ENCODE peak calls at places on chromosomes 11 and 22, in eight cellular contexts. A, N, W, J, S, Z, Q and L are unnamed samples.

GRCh38 chr22:35491908-35492380 is 48.7 kb upstream of the RASD2 start:
- DNase-seq in W (no peak), J (no peak), Z (no peak), Q (no peak), A (no peak), S (no peak), N (no peak), L (no peak)

GRCh38 chr22:27686534-27686933 is 115.0 kb downstream of the MN1 start:
- DNase-seq in S (peak; percentile 97), N (peak; percentile 85), A (no peak), W (no peak), J (peak; percentile 93), Q (peak; percentile 53), Z (no peak), L (peak; percentile 92)

GRCh38 chr11:131907371-131907770 is 537.0 kb downstream of the NTM start:
- DNase-seq in W (no peak), Z (no peak), Q (no peak), A (no peak), J (no peak), N (no peak), S (no peak), L (no peak)

GRCh38 chr22:19756288-19757128 is 4.1 kb upstream of the TBX1 start:
- DNase-seq in Z (no peak), A (peak; percentile 63), J (no peak), Q (peak; percentile 76), N (no peak), W (no peak), S (peak; percentile 20), L (no peak)

GRCh38 chr11:32090774-32091370 is at the start of gene RCN1:
- DNase-seq in A (no peak), Q (peak; percentile 67), Z (peak; percentile 52), N (peak; percentile 86), J (peak; percentile 88), S (peak; percentile 91), W (peak; percentile 19), L (peak; percentile 95)

GRCh38 chr11:62919476-62919875 is 1.7 kb downstream of the CHRM1 start:
- DNase-seq in S (no peak), J (peak; percentile 68), W (no peak), Z (no peak), A (no peak), Q (no peak), N (no peak), L (no peak)

GRCh38 chr11:44158384-44158783 is 62.9 kb downstream of the EXT2 start:
- DNase-seq in N (no peak), Q (no peak), A (no peak), S (no peak), Z (no peak), J (no peak), W (no peak), L (no peak)

GRCh38 chr11:45468265-45468856 is 182.2 kb upstream of the SYT13 start:
- DNase-seq in W (no peak), Z (no peak), N (peak; percentile 4), Q (no peak), S (peak; percentile 68), J (no peak), A (no peak), L (peak; percentile 92)

GRCh38 chr11:90701040-90701439 is 478.2 kb upstream of the CHORDC1 start:
- DNase-seq in S (no peak), Z (no peak), A (no peak), W (no peak), J (no peak), N (no peak), Q (no peak), L (no peak)

GRCh38 chr22:23564276-23564675 is 15.8 kb downstream of the IGLL1 start:
- DNase-seq in J (peak; percentile 38), W (no peak), N (no peak), S (no peak), Z (no peak), Q (no peak), A (no peak), L (no peak)

GRCh38 chr22:42347281-42347824 is 76.9 kb upstream of the TCF20 start:
- DNase-seq in Z (no peak), A (peak; percentile 23), W (no peak), J (no peak), S (no peak), Q (no peak), N (no peak), L (no peak)

GRCh38 chr22:39808087-39808486 is 85.5 kb downstream of the ENTHD1 start:
- DNase-seq in S (no peak), A (peak; percentile 11), Q (no peak), N (peak; percentile 6), W (no peak), Z (peak; percentile 9), J (no peak), L (peak; percentile 44)

GRCh38 chr22:18925368-18926064 is 10.6 kb downstream of the PRODH start:
- DNase-seq in Z (no peak), N (no peak), W (no peak), S (no peak), J (no peak), Q (no peak), A (no peak), L (no peak)

GRCh38 chr22:24827305-24827704 is 21.3 kb downstream of the SGSM1 start:
- DNase-seq in Q (peak; percentile 77), W (no peak), Z (no peak), J (no peak), A (no peak), N (no peak), S (no peak), L (no peak)

GRCh38 chr11:13152264-13152663 is 125.3 kb upstream of the BMAL1 start:
- DNase-seq in N (no peak), Q (no peak), Z (no peak), J (no peak), A (no peak), W (no peak), S (no peak), L (no peak)

GRCh38 chr11:33040862-33041453 is 1.6 kb downstream of the TCP11L1 start:
- DNase-seq in Z (no peak), N (no peak), S (no peak), J (no peak), Q (no peak), A (no peak), W (no peak), L (no peak)

GRCh38 chr22:22085702-22086500 is 103.3 kb upstream of the TOP3B start:
- DNase-seq in A (no peak), Z (no peak), J (no peak), W (no peak), S (peak; percentile 36), N (peak; percentile 72), Q (no peak), L (no peak)

DNA sequence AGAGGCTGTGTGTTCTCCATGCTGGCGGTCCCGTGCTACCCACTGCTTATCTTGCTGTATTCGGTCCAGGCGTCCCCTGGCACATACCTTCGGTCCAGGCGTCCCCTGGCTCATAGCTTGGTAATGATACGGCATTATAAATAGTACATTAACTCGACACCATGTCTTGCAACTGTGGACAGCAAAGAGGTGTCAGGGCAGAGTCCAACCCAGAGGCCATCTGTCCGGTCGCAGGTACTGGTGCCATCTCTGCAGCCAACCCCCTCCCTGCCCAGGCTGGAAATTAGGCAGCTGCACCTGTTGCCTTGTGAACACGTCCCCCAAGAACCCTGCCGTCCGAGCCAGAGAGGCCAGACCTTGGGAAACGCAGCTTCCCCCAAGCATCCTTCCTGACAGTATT is 634.3 kb downstream of the BRD1 start:
- DNase-seq in N (no peak), S (no peak), A (no peak), Q (no peak), W (no peak), Z (no peak), J (peak; percentile 64), L (no peak)
- H3K9me3 ChIP-seq in N (peaks cover 77% of the 10 kb centered on the region), S (no peaks in the 10 kb centered on the region), A (no peaks in the 10 kb centered on the region), Q (no peaks in the 10 kb centered on the region), W (no peaks in the 10 kb centered on the region), Z (no peaks in the 10 kb centered on the region), J (no peaks in the 10 kb centered on the region), L (no peaks in the 10 kb centered on the region)

DNA sequence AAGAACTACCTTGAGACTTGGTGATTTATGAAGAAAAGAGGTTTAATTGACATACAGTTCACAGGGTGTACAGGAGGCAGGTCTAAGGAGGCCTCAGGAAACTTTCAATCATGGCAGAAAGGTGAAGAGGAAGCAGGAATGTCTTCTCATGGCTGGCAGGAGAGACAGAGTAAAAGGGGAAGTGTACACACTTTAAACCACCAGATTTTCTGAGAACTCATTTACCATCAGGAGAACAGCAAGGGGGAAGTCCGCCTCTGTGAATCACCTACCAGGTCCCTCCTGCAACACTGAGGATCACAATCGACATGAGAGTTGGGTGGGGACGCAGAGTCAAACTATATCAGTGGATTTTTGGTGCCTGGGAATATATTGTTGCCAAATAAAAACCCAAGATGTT is 40.3 kb upstream of the OR5D13 start:
- DNase-seq in S (no peak), A (no peak), Z (no peak), J (no peak), W (no peak), N (no peak), Q (no peak), L (no peak)
- H3K9me3 ChIP-seq in S (peaks cover 5% of the 10 kb centered on the region), A (no peaks in the 10 kb centered on the region), Z (no peaks in the 10 kb centered on the region), J (no peaks in the 10 kb centered on the region), W (no peaks in the 10 kb centered on the region), N (peaks cover 2% of the 10 kb centered on the region), Q (no peaks in the 10 kb centered on the region), L (no peaks in the 10 kb centered on the region)

GRCh38 chr22:49589811-49590210 is 237.9 kb downstream of the BRD1 start:
- DNase-seq in N (no peak), A (no peak), J (peak; percentile 60), Q (peak; percentile 28), W (no peak), Z (no peak), S (no peak), L (no peak)
- H3K9me3 ChIP-seq in N (peaks cover 70% of the 10 kb centered on the region), A (no peaks in the 10 kb centered on the region), J (peaks cover 5% of the 10 kb centered on the region), Q (no peaks in the 10 kb centered on the region), W (no peaks in the 10 kb centered on the region), Z (peaks cover 4% of the 10 kb centered on the region), S (peaks cover 11% of the 10 kb centered on the region), L (no peaks in the 10 kb centered on the region)

GRCh38 chr22:47995718-47996117 is 1233.3 kb downstream of the TBC1D22A start:
- DNase-seq in W (no peak), A (no peak), J (no peak), N (no peak), S (no peak), Z (no peak), Q (no peak), L (no peak)

GRCh38 chr22:47996446-47996857 is 1234.0 kb downstream of the TBC1D22A start:
- DNase-seq in W (no peak), N (no peak), A (no peak), J (no peak), Z (no peak), S (no peak), Q (no peak), L (no peak)

GRCh38 chr22:47994899-47995573 is 1232.6 kb downstream of the TBC1D22A start:
- DNase-seq in Z (no peak), N (no peak), J (no peak), A (no peak), S (no peak), Q (no peak), W (no peak), L (no peak)

GRCh38 chr22:47997612-47998011 is 1235.2 kb downstream of the TBC1D22A start:
- DNase-seq in A (no peak), Z (no peak), S (no peak), N (no peak), Q (no peak), J (no peak), W (no peak), L (no peak)

GRCh38 chr22:47997052-47997568 is 1234.7 kb downstream of the TBC1D22A start:
- DNase-seq in S (no peak), N (no peak), A (no peak), W (no peak), J (no peak), Q (no peak), Z (no peak), L (no peak)
- H3K9me3 ChIP-seq in S (no peaks in the 10 kb centered on the region), N (peaks cover 55% of the 10 kb centered on the region), A (no peaks in the 10 kb centered on the region), W (no peaks in the 10 kb centered on the region), J (peaks cover 2% of the 10 kb centered on the region), Q (no peaks in the 10 kb centered on the region), Z (no peaks in the 10 kb centered on the region), L (no peaks in the 10 kb centered on the region)